ENCODE peak calls at places on chromosomes 4 and X, in four cellular contexts. One of them, this sample, is unnamed.

GRCh38 chrX:79452879-79453278 is 85.7 kb upstream of the ITM2A start:
- DNase-seq in IMR-90: no peak
- DNase-seq in H9: no peak
- DNase-seq in H1: no peak
- DNase-seq in this sample: no peak

GRCh38 chr4:100593933-100594332 is 76.1 kb upstream of the EMCN start:
- DNase-seq in IMR-90: no peak
- DNase-seq in H9: no peak
- DNase-seq in H1: no peak
- DNase-seq in this sample: no peak

GRCh38 chr4:152943673-152944072 is 7.5 kb downstream of the FHDC1 start:
- DNase-seq in IMR-90: peak
- DNase-seq in H9: no peak
- DNase-seq in H1: no peak
- DNase-seq in this sample: peak

GRCh38 chr4:141851246-141851891 is 215.0 kb downstream of the IL15 start:
- DNase-seq in IMR-90: peak
- DNase-seq in H9: no peak
- DNase-seq in H1: no peak
- DNase-seq in this sample: no peak

GRCh38 chr4:115113382-115114106 is at the start of gene NDST4:
- DNase-seq in IMR-90: no peak
- DNase-seq in H9: no peak
- DNase-seq in H1: no peak
- DNase-seq in this sample: no peak

GRCh38 chr4:114807759-114808404 is 209.3 kb downstream of the UGT8 start:
- DNase-seq in IMR-90: peak
- DNase-seq in H9: peak
- DNase-seq in H1: peak
- DNase-seq in this sample: peak

GRCh38 chr4:128570380-128570779 is 239.1 kb upstream of the JADE1 start:
- DNase-seq in IMR-90: peak
- DNase-seq in H9: no peak
- DNase-seq in H1: no peak
- DNase-seq in this sample: peak

GRCh38 chr4:145299380-145300076 is 119.1 kb upstream of the OTUD4 start:
- DNase-seq in IMR-90: peak
- DNase-seq in H9: no peak
- DNase-seq in H1: no peak
- DNase-seq in this sample: no peak

GRCh38 chrX:70087857-70088256 is 25.6 kb downstream of the OTUD6A start:
- DNase-seq in IMR-90: peak
- DNase-seq in H9: no peak
- DNase-seq in H1: no peak
- DNase-seq in this sample: no peak

GRCh38 chrX:5726246-5726645 is 502.4 kb downstream of the NLGN4X start:
- DNase-seq in IMR-90: no peak
- DNase-seq in H9: no peak
- DNase-seq in H1: no peak
- DNase-seq in this sample: no peak

GRCh38 chr4:4507923-4508322 is 33.9 kb downstream of the STX18 start:
- DNase-seq in IMR-90: no peak
- DNase-seq in H9: no peak
- DNase-seq in H1: no peak
- DNase-seq in this sample: no peak

GRCh38 chr4:153497091-153497531 is 31.0 kb downstream of the TMEM131L start:
- DNase-seq in IMR-90: peak
- DNase-seq in H9: no peak
- DNase-seq in H1: peak
- DNase-seq in this sample: peak

GRCh38 chr4:29581469-29581868 is 1138.7 kb upstream of the PCDH7 start:
- DNase-seq in IMR-90: peak
- DNase-seq in H9: no peak
- DNase-seq in H1: no peak
- DNase-seq in this sample: no peak

GRCh38 chrX:67587946-67588624 is 44.3 kb downstream of the AR start:
- DNase-seq in IMR-90: no peak
- DNase-seq in H9: no peak
- DNase-seq in H1: no peak
- DNase-seq in this sample: no peak

DNA sequence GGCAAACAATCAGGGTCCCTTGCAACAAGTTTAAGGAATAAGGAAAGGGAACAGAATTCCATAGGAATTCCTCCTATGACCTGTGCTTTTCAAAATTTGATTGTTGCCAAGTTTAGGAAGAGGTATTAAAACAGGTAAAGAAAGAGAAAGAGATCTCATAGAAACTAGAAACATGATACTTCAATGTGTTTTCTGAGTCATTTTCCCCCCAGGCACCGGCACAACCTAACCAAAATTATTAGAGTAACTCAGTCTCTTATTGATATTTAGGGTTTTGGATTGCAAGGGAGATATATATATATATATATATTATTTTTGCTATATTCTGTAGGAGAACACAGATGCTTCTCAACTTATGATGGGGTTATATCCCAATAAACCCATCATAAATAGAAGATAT is 278.0 kb upstream of the DKK2 start:
- DNase-seq in IMR-90: no peak
- DNase-seq in H9: no peak
- DNase-seq in H1: no peak
- DNase-seq in this sample: no peak
- H3K56ac ChIP-seq in IMR-90: no peak
- H3K56ac ChIP-seq in H9: no peak
- H3K56ac ChIP-seq in H1: no peak
- H3K56ac ChIP-seq in this sample: no peak

GRCh38 chrX:23855569-23855968 is 52.2 kb downstream of the APOO start:
- DNase-seq in IMR-90: no peak
- DNase-seq in H9: no peak
- DNase-seq in H1: no peak
- DNase-seq in this sample: no peak

GRCh38 chrX:23854945-23855344 is 52.8 kb downstream of the APOO start:
- DNase-seq in IMR-90: no peak
- DNase-seq in H9: no peak
- DNase-seq in H1: no peak
- DNase-seq in this sample: no peak

GRCh38 chrX:23857935-23858334 is 49.8 kb downstream of the APOO start:
- DNase-seq in IMR-90: no peak
- DNase-seq in H9: no peak
- DNase-seq in H1: no peak
- DNase-seq in this sample: no peak

GRCh38 chrX:23857409-23857808 is 50.3 kb downstream of the APOO start:
- DNase-seq in IMR-90: no peak
- DNase-seq in H9: no peak
- DNase-seq in H1: no peak
- DNase-seq in this sample: no peak

DNA sequence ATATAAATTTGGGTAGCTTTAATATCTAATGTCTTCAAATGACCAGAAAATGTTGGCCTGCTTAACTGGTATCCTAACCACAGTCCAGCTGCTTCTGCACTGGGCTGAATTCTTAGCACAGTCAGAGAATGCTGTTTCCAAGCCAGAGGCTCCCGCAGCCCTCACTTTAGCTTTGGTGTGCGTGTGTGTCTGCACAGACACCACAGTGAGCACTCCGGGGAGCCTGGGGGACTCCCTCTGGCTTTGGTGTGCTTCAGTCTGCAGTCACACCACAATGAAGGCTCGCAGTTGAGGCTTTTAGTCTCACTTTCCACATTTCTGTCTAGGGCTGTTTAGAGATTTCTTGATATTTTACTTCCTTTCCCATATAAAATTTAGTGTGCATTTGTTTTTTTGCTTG is 53.6 kb downstream of the APOO start:
- DNase-seq in IMR-90: no peak
- DNase-seq in H9: no peak
- DNase-seq in H1: no peak
- DNase-seq in this sample: no peak
- H3K56ac ChIP-seq in IMR-90: no peak
- H3K56ac ChIP-seq in H9: no peak
- H3K56ac ChIP-seq in H1: no peak
- H3K56ac ChIP-seq in this sample: no peak

GRCh38 chr4:87934973-87935372 is 40.5 kb upstream of the SPP1 start:
- DNase-seq in IMR-90: no peak
- DNase-seq in H9: peak
- DNase-seq in H1: no peak
- DNase-seq in this sample: peak
- H3K56ac ChIP-seq in IMR-90: no peak
- H3K56ac ChIP-seq in H9: no peak
- H3K56ac ChIP-seq in H1: no peak
- H3K56ac ChIP-seq in this sample: no peak

GRCh38 chr4:151097759-151098158 is 1.7 kb upstream of the RPS3A start:
- DNase-seq in IMR-90: no peak
- DNase-seq in H9: no peak
- DNase-seq in H1: no peak
- DNase-seq in this sample: no peak
- H3K56ac ChIP-seq in IMR-90: no peak
- H3K56ac ChIP-seq in H9: no peak
- H3K56ac ChIP-seq in H1: no peak
- H3K56ac ChIP-seq in this sample: no peak